ENCODE peak calls at places on chromosomes 12 and 14, in four cellular contexts. L, I, H and X are unnamed samples.

GRCh38 chr14:63659726-63660125 is 18.1 kb upstream of the WDR89 start:
- DNase-seq in I (peak; percentile 41), H (no peak), L (no peak), X (no peak)

GRCh38 chr14:44657688-44658388 is 150.8 kb upstream of the FSCB start:
- DNase-seq in H (no peak), L (peak; percentile 55), I (peak; percentile 3), X (peak; percentile 0)

GRCh38 chr14:50977863-50978520 is 33.7 kb upstream of the PYGL start:
- DNase-seq in H (no peak), L (no peak), I (no peak), X (no peak)

GRCh38 chr12:54549774-54550451 is 512 bp downstream of the PDE1B start:
- DNase-seq in L (peak; percentile 66), H (no peak), I (no peak), X (peak; percentile 11)

GRCh38 chr14:102848830-102849521 is 71.7 kb downstream of the TRAF3 start:
- DNase-seq in L (no peak), H (no peak), I (peak; percentile 20), X (peak; percentile 39)

GRCh38 chr12:31002999-31003398 is 70.7 kb upstream of the DDX11 start:
- DNase-seq in I (peak; percentile 26), H (no peak), L (no peak), X (peak; percentile 27)

GRCh38 chr12:116361404-116362223 is 84.1 kb upstream of the MED13L start:
- DNase-seq in H (no peak), L (no peak), I (no peak), X (no peak)

GRCh38 chr12:89353823-89354629 is 1.7 kb upstream of the DUSP6 start:
- DNase-seq in H (peak; percentile 51), I (peak; percentile 71), L (peak; percentile 91), X (peak; percentile 77)

GRCh38 chr12:11347810-11348209 is 37.6 kb upstream of the PRB4 start:
- DNase-seq in H (no peak), L (no peak), I (no peak), X (no peak)

GRCh38 chr14:24079521-24080141 is 8.3 kb downstream of the CPNE6 start:
- DNase-seq in L (peak; percentile 90), I (no peak), H (no peak), X (no peak)

GRCh38 chr14:41785696-41786095 is 179.0 kb downstream of the LRFN5 start:
- DNase-seq in L (peak; percentile 50), H (no peak), I (no peak), X (no peak)

GRCh38 chr14:59772252-59772651 is 98.3 kb downstream of the RTN1 start:
- DNase-seq in L (no peak), I (no peak), H (no peak), X (no peak)

GRCh38 chr12:119069029-119069731 is 87.8 kb downstream of the SRRM4 start:
- DNase-seq in I (no peak), L (no peak), H (no peak), X (no peak)

GRCh38 chr12:57133013-57133569 is 4.8 kb downstream of the LRP1 start:
- DNase-seq in H (peak; percentile 50), L (peak; percentile 28), I (peak; percentile 61), X (peak; percentile 67)

GRCh38 chr12:56840922-56841321 is 77.8 kb downstream of the HSD17B6 start:
- DNase-seq in H (peak; percentile 67), L (no peak), I (peak; percentile 25), X (no peak)

GRCh38 chr14:36428350-36428749 is 91.7 kb downstream of the NKX2-1 start:
- DNase-seq in I (no peak), L (no peak), H (no peak), X (no peak)

GRCh38 chr12:46386877-46387629 is 14.5 kb upstream of the SLC38A2 start:
- DNase-seq in H (peak; percentile 56), I (peak; percentile 71), L (peak; percentile 34), X (peak; percentile 76)

GRCh38 chr14:36281309-36281708 is 39.1 kb downstream of the MBIP start:
- DNase-seq in I (no peak), H (no peak), L (no peak), X (no peak)

GRCh38 chr14:81219210-81219820 is 1.4 kb downstream of the GTF2A1 start:
- DNase-seq in I (peak; percentile 95), H (peak; percentile 98), L (peak; percentile 95), X (peak; percentile 98)

GRCh38 chr12:94041833-94042232 is 106.5 kb upstream of the PLXNC1 start:
- DNase-seq in L (peak; percentile 19), H (no peak), I (no peak), X (no peak)

GRCh38 chr14:74048291-74048690 is 29.1 kb downstream of the BBOF1 start:
- DNase-seq in L (peak; percentile 38), H (no peak), I (peak; percentile 14), X (no peak)

GRCh38 chr14:93103392-93104080 is 12.2 kb downstream of the ITPK1 start:
- DNase-seq in I (no peak), L (no peak), H (no peak), X (peak; percentile 28)

GRCh38 chr12:123056053-123056452 is 75.6 kb downstream of the ARL6IP4 start:
- DNase-seq in I (no peak), H (peak; percentile 16), L (no peak), X (peak; percentile 6)

GRCh38 chr12:123131291-123131831 is 19.5 kb downstream of the PITPNM2 start:
- DNase-seq in L (no peak), I (no peak), H (peak; percentile 39), X (peak; percentile 32)

GRCh38 chr12:50276912-50277671 is 6.2 kb downstream of the LIMA1 start:
- DNase-seq in I (no peak), L (no peak), H (no peak), X (no peak)

GRCh38 chr12:19026035-19026434 is 103.5 kb upstream of the PLEKHA5 start:
- DNase-seq in H (no peak), L (no peak), I (no peak), X (no peak)

GRCh38 chr12:115869604-115870003 is 407.9 kb downstream of the MED13L start:
- DNase-seq in H (no peak), L (no peak), I (no peak), X (no peak)

GRCh38 chr12:50926415-50926814 is 25.9 kb upstream of the HIGD1C start:
- DNase-seq in I (no peak), H (no peak), L (no peak), X (no peak)

GRCh38 chr12:14650791-14651190 is 45.6 kb downstream of the GUCY2C start:
- DNase-seq in I (no peak), L (no peak), H (no peak), X (no peak)

GRCh38 chr12:7844131-7844530 is 28.6 kb downstream of the SLC2A14 start:
- DNase-seq in I (no peak), L (no peak), H (peak; percentile 25), X (no peak)

GRCh38 chr12:27667540-27667939 is 28.7 kb upstream of the REP15 start:
- DNase-seq in L (no peak), H (peak; percentile 94), I (peak; percentile 84), X (peak; percentile 23)

GRCh38 chr12:3991798-3992580 is 118.8 kb upstream of the PARP11 start:
- DNase-seq in H (no peak), L (no peak), I (no peak), X (no peak)

GRCh38 chr12:64780220-64780530 is 21.0 kb upstream of the GNS start:
- DNase-seq in L (peak; percentile 65), H (no peak), I (no peak), X (no peak)

GRCh38 chr14:63453443-63453936 is 89.7 kb downstream of the PPP2R5E start:
- DNase-seq in I (peak; percentile 51), H (no peak), L (no peak), X (no peak)

GRCh38 chr14:23550827-23551265 is 719 bp downstream of the ZFHX2 start:
- DNase-seq in H (no peak), I (no peak), L (peak; percentile 64), X (peak; percentile 52)

GRCh38 chr12:109863961-109864712 is 16.2 kb downstream of the GLTP start:
- DNase-seq in I (no peak), H (peak; percentile 8), L (no peak), X (peak; percentile 61)

GRCh38 chr14:35337557-35338255 is 45.5 kb downstream of the PSMA6 start:
- DNase-seq in L (no peak), H (no peak), I (no peak), X (no peak)

DNA sequence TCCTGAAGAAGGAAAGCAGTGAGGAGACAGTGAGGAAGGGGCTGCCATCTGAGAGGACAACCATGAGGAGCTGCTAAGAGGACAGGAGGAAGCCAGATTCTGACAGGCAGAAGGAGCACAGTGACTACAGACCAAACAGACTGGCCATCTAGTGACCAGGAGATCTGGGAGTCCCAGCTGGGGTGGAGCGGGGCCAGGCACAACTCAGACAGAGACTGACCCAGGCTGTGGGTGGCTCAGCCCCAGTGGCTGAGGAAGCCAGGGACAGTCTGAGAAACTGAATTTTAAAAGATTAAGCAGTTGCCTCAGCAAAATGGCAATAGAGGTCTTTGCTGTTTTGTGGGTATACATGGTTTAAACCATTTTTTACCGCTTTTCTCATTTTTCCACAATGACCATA is 28.9 kb downstream of the LRRC74A start:
- DNase-seq in L (no peak), I (no peak), H (no peak), X (no peak)
- H3K27me3 ChIP-seq in L (no peaks in the 10 kb centered on the region), I (peaks cover 14% of the 10 kb centered on the region), H (peaks cover 2% of the 10 kb centered on the region), X (peaks cover 41% of the 10 kb centered on the region)

GRCh38 chr12:39440781-39441180 is 2.1 kb downstream of the KIF21A start:
- DNase-seq in I (no peak), L (peak; percentile 21), H (no peak), X (no peak)
- H3K4me3 ChIP-seq in I (no peak overlapping the region), L (peak overlapping the region; percentile 94), H (no peak overlapping the region), X (no peak overlapping the region)

GRCh38 chr12:47997321-47997720 is 7.0 kb downstream of the COL2A1 start:
- DNase-seq in L (no peak), I (no peak), H (no peak), X (no peak)
- H3K27me3 ChIP-seq in L (peaks cover 52% of the 10 kb centered on the region), I (peaks cover 65% of the 10 kb centered on the region), H (peaks cover 4% of the 10 kb centered on the region), X (peaks cover 76% of the 10 kb centered on the region)

GRCh38 chr12:2054091-2055018 is 1.6 kb downstream of the CACNA1C start:
- DNase-seq in L (peak; percentile 11), H (no peak), I (no peak), X (peak; percentile 60)

GRCh38 chr12:2053675-2054070 is 886 bp downstream of the CACNA1C start:
- DNase-seq in H (no peak), L (peak; percentile 71), I (no peak), X (peak; percentile 77)

GRCh38 chr12:2049604-2050540 is 2.9 kb upstream of the CACNA1C start:
- DNase-seq in H (peak; percentile 25), I (no peak), L (no peak), X (no peak)

GRCh38 chr12:2052861-2053674 is at the start of gene CACNA1C:
- DNase-seq in I (peak; percentile 47), H (no peak), L (peak; percentile 91), X (peak; percentile 91)

DNA sequence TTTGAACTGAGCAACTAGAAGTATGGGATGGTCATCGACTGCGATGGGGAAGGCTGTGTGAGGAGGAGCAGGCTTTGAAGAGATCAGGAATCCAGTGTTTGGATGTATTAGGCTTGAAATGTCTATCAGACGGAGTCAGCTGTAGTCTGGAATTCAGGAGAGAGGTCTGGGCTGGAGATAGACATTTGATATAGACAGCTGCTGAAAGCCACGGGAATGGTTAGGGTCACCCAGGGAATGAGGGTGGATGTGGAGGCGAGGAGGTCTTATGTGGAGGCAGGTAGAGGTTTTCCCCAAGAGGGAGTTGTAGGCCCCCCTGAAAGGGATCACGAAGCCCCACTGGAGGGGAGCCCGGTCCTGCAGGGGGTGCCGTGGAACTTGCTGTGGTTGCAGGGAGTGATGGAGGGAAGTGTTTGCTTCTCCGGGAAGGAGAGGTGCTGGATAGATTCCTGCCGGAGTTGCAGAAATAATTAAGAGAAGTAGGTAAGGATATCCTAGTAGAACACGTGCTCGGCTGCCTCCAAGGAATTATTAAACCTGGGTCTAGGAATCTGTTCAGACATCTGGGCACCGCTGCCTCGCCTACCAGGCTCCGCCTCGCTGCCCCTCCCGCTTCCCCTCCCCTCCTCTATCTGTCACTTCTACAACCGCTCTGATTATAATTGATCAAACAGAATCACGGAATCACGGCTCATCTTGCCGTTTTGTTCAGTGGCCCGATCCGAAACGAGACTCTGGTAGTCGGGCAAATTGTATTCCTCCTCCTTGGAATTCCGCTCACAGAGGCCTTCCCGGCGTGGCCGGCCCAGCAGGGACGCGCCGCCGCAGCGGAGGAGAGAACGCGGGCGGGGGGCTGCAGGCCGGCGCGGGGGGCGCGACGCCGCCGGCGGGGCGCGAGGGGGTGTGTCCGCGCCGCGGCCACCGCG is 824 bp upstream of the CACNA1C start:
- DNase-seq in L (peak; percentile 77), I (no peak), H (no peak), X (peak; percentile 53)
- H3K4me3 ChIP-seq in L (peak overlapping the region; percentile 69), I (peak overlapping the region; percentile 52), H (peak overlapping the region; percentile 29), X (peak overlapping the region; percentile 83)